ENCODE peak calls at places on chromosomes 16 and 17, in seven cellular contexts. R is SJCRH30, H is A549, C is aorta, W is heart right ventricle, U is fibroblast of lung, E is PC-9. P is an unnamed sample.

GRCh38 chr17:82648761-82649474 is 674 bp upstream of the WDR45B start:
- DNase-seq in W (peak; percentile 66), R (peak; percentile 76), U (no peak), E (no peak), C (peak; percentile 88), H (peak; percentile 38), P (peak; percentile 55)

GRCh38 chr17:72030067-72030899 is 90.5 kb upstream of the SOX9 start:
- DNase-seq in R (no peak), C (no peak), E (no peak), W (peak; percentile 14), U (peak; percentile 70), H (peak; percentile 82), P (peak; percentile 16)

GRCh38 chr16:75224683-75225082 is 5.9 kb downstream of the CTRB1 start:
- DNase-seq in R (no peak), U (no peak), W (no peak), H (no peak), C (no peak), E (no peak), P (no peak)

GRCh38 chr17:50165867-50166517 is at the start of gene SGCA:
- DNase-seq in R (peak; percentile 90), W (peak; percentile 62), E (no peak), U (no peak), H (no peak), C (peak; percentile 83), P (peak; percentile 63)

GRCh38 chr16:20114356-20114755 is 40.7 kb upstream of the GPR139 start:
- DNase-seq in W (no peak), C (peak; percentile 76), E (no peak), R (peak; percentile 5), U (no peak), H (peak; percentile 65), P (no peak)

GRCh38 chr17:83149761-83150251 is 70.4 kb downstream of the METRNL start:
- DNase-seq in H (no peak), W (no peak), C (peak; percentile 59), R (no peak), E (no peak), U (peak; percentile 25), P (no peak)

GRCh38 chr17:29042679-29043538 is at the start of gene PIPOX:
- DNase-seq in E (no peak), U (peak; percentile 46), H (peak; percentile 17), C (no peak), R (peak; percentile 100), W (peak; percentile 20), P (no peak)

GRCh38 chr16:30430428-30430970 is 669 bp upstream of the DCTPP1 start:
- DNase-seq in E (peak; percentile 34), C (peak; percentile 79), H (no peak), U (no peak), R (peak; percentile 87), W (no peak), P (peak; percentile 22)

GRCh38 chr16:55526448-55526847 is 17.6 kb downstream of the LPCAT2 start:
- DNase-seq in W (peak; percentile 36), E (no peak), C (no peak), H (no peak), R (no peak), U (peak; percentile 69), P (no peak)

GRCh38 chr17:77651983-77652382 is 306.5 kb upstream of the TNRC6C start:
- DNase-seq in H (no peak), E (no peak), U (no peak), W (no peak), C (peak; percentile 5), R (no peak), P (no peak)

GRCh38 chr16:72188512-72188911 is 16.6 kb upstream of the PMFBP1 start:
- DNase-seq in C (no peak), W (no peak), U (no peak), E (no peak), H (no peak), R (no peak), P (no peak)

GRCh38 chr16:15899538-15900100 is 11.2 kb upstream of the CEP20 start:
- DNase-seq in W (no peak), E (peak; percentile 100), U (peak; percentile 98), C (no peak), H (peak; percentile 95), R (no peak), P (no peak)

GRCh38 chr17:76670020-76670707 is 26.6 kb upstream of the ST6GALNAC1 start:
- DNase-seq in C (no peak), R (no peak), W (no peak), E (no peak), H (no peak), U (no peak), P (no peak)

GRCh38 chr16:1493746-1494094 is 560 bp downstream of the TELO2 start:
- DNase-seq in H (no peak), U (no peak), W (no peak), E (no peak), R (peak; percentile 37), C (peak; percentile 80), P (no peak)

GRCh38 chr17:82772026-82772425 is 20.2 kb downstream of the TBCD start:
- DNase-seq in W (no peak), E (peak; percentile 58), U (peak; percentile 60), R (no peak), C (no peak), H (peak; percentile 54), P (no peak)

GRCh38 chr16:70700101-70701020 is 14.5 kb upstream of the MTSS2 start:
- DNase-seq in H (no peak), U (no peak), C (peak; percentile 93), E (no peak), R (peak; percentile 87), W (peak; percentile 77), P (peak; percentile 77)

GRCh38 chr17:9956474-9957131 is 51.5 kb upstream of the RCVRN start:
- DNase-seq in C (no peak), H (no peak), R (no peak), W (no peak), E (no peak), U (no peak), P (no peak)

GRCh38 chr17:9957244-9957643 is 52.2 kb upstream of the RCVRN start:
- DNase-seq in R (no peak), E (no peak), H (no peak), W (no peak), C (no peak), U (no peak), P (no peak)

GRCh38 chr17:9958586-9959281 is 53.7 kb upstream of the RCVRN start:
- DNase-seq in C (no peak), H (no peak), R (no peak), U (no peak), E (no peak), W (no peak), P (no peak)

GRCh38 chr17:9959377-9959981 is 54.4 kb upstream of the RCVRN start:
- DNase-seq in U (peak; percentile 23), R (peak; percentile 33), C (no peak), W (no peak), E (no peak), H (peak; percentile 74), P (no peak)
- H3K4me3 ChIP-seq in U (no peak overlapping the region), R (no peak overlapping the region), C (no peak overlapping the region), W (no peak overlapping the region), E (no peak overlapping the region), H (no peak overlapping the region), P (peak overlapping the region; percentile 14)

DNA sequence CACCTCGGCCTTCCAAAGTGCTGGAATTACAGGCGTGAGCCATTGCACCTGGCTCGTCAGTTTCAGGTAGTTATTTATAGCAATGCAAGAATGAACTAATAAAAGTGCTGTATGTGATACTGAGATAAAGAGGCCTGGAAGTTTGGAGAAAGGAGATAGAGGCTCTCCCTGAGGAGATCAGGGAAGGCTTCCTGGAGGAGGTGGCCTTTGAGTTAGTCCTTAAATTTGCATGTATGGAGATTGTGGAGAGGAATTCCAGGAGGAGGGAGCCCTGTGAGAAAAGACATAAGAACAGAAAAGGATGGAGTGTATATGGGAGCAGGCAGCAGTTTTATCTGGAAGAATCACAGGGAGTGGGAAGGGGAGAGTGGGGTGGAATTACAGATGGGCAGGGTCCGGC is 276.6 kb upstream of the EEF2KMT start:
- DNase-seq in R (no peak), C (no peak), H (no peak), E (no peak), U (no peak), W (no peak), P (no peak)
- H3K9me3 ChIP-seq in R (no peaks in the 10 kb centered on the region), C (no peaks in the 10 kb centered on the region), H (no peaks in the 10 kb centered on the region), E (no peaks in the 10 kb centered on the region), U (no peaks in the 10 kb centered on the region), W (no peaks in the 10 kb centered on the region), P (no peaks in the 10 kb centered on the region)

GRCh38 chr16:50151322-50151721 is 1.8 kb upstream of the TENT4B start:
- DNase-seq in C (no peak), W (no peak), H (no peak), R (no peak), U (no peak), E (no peak), P (no peak)

GRCh38 chr16:50152807-50153647 is at the start of gene TENT4B:
- DNase-seq in H (peak; percentile 89), R (peak; percentile 84), E (peak; percentile 56), W (peak; percentile 89), U (peak; percentile 76), C (peak; percentile 96), P (peak; percentile 88)

GRCh38 chr16:50153648-50154368 is 702 bp downstream of the TENT4B start:
- DNase-seq in R (peak; percentile 41), U (peak; percentile 6), E (no peak), H (no peak), C (peak; percentile 82), W (peak; percentile 24), P (peak; percentile 46)

GRCh38 chr16:50152386-50152806 is 710 bp upstream of the TENT4B start:
- DNase-seq in U (peak; percentile 36), C (peak; percentile 78), R (no peak), W (peak; percentile 27), H (peak; percentile 56), E (no peak), P (peak; percentile 37)

GRCh38 chr16:50151744-50152143 is 1.4 kb upstream of the TENT4B start:
- DNase-seq in C (no peak), U (no peak), H (no peak), R (no peak), E (no peak), W (no peak), P (no peak)
- H3K4me3 ChIP-seq in C (no peak overlapping the region), U (no peak overlapping the region), H (no peak overlapping the region), R (peak overlapping the region; percentile 98), E (peak overlapping the region; percentile 99), W (no peak overlapping the region), P (peak overlapping the region; percentile 83)

GRCh38 chr16:84344781-84345180 is 23.6 kb upstream of the ATP2C2 start:
- DNase-seq in H (no peak), W (no peak), C (no peak), E (no peak), U (no peak), R (no peak), P (no peak)

GRCh38 chr16:84341533-84342295 is 26.6 kb upstream of the ATP2C2 start:
- DNase-seq in U (no peak), H (no peak), C (peak; percentile 34), W (no peak), E (no peak), R (no peak), P (no peak)

GRCh38 chr16:84339316-84339715 is 29.0 kb upstream of the ATP2C2 start:
- DNase-seq in R (no peak), W (no peak), H (no peak), C (peak; percentile 8), E (no peak), U (no peak), P (no peak)

GRCh38 chr16:84340305-84341040 is 27.9 kb upstream of the ATP2C2 start:
- DNase-seq in R (no peak), H (peak; percentile 26), W (no peak), E (peak; percentile 84), U (no peak), C (peak; percentile 66), P (no peak)

DNA sequence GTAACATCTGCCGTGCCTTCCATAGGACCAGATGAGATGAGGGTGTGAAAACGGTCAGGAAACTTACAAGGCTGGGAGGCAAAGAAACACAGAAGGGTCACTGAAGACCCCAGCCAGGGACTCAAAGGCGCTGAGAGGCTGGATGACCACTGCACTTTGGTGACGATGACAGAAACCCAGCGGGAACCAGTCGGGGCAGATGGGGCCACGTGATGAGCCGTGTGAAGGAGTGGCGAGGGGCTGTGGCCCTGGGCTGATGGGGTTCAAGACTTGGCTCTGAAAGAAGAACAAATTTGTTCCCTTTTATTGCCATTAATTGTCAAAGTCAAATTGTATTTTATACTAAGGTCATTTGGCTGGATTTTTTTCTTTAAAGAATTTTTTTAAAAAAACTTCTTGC is 28.6 kb upstream of the ATP2C2 start:
- DNase-seq in W (no peak), H (no peak), E (no peak), R (no peak), C (peak; percentile 50), U (no peak), P (no peak)
- H3K9me3 ChIP-seq in W (peaks cover 30% of the 10 kb centered on the region), H (peaks cover 8% of the 10 kb centered on the region), E (no peaks in the 10 kb centered on the region), R (no peaks in the 10 kb centered on the region), C (no peaks in the 10 kb centered on the region), U (no peaks in the 10 kb centered on the region), P (peaks cover 34% of the 10 kb centered on the region)